ENCODE peak calls at places on chromosomes 7 and 10, in six cellular contexts. One of them, this sample, is unnamed.

GRCh38 chr10:62048919-62049636 is 147.6 kb downstream of the ARID5B start:
- DNase-seq in NCI-H2029: no peak
- DNase-seq in NCI-H2081: peak
- DNase-seq in activated naive CD8-positive, alpha-beta T cell treated with anti-CD3 and anti-CD28 coated beads, Interleukin-2, amount 50 U/mL, for 24 hours: peak
- DNase-seq in activated T-cell treated with anti-CD3 and anti-CD28 coated beads, Interleukin-2, amount 50 U/mL, for 24 hours: peak
- DNase-seq in naive B cell: no peak
- DNase-seq in this sample: peak

GRCh38 chr10:124030061-124030460 is 63.3 kb downstream of the CHST15 start:
- DNase-seq in NCI-H2029: no peak
- DNase-seq in NCI-H2081: no peak
- DNase-seq in activated naive CD8-positive, alpha-beta T cell treated with anti-CD3 and anti-CD28 coated beads, Interleukin-2, amount 50 U/mL, for 24 hours: no peak
- DNase-seq in activated T-cell treated with anti-CD3 and anti-CD28 coated beads, Interleukin-2, amount 50 U/mL, for 24 hours: no peak
- DNase-seq in naive B cell: no peak
- DNase-seq in this sample: no peak

GRCh38 chr10:117311261-117311660 is 64.0 kb downstream of the PDZD8 start:
- DNase-seq in NCI-H2029: no peak
- DNase-seq in NCI-H2081: no peak
- DNase-seq in activated naive CD8-positive, alpha-beta T cell treated with anti-CD3 and anti-CD28 coated beads, Interleukin-2, amount 50 U/mL, for 24 hours: no peak
- DNase-seq in activated T-cell treated with anti-CD3 and anti-CD28 coated beads, Interleukin-2, amount 50 U/mL, for 24 hours: no peak
- DNase-seq in naive B cell: no peak
- DNase-seq in this sample: no peak

GRCh38 chr10:52678611-52679010 is 94.0 kb downstream of the MBL2 start:
- DNase-seq in NCI-H2029: no peak
- DNase-seq in NCI-H2081: no peak
- DNase-seq in activated naive CD8-positive, alpha-beta T cell treated with anti-CD3 and anti-CD28 coated beads, Interleukin-2, amount 50 U/mL, for 24 hours: no peak
- DNase-seq in activated T-cell treated with anti-CD3 and anti-CD28 coated beads, Interleukin-2, amount 50 U/mL, for 24 hours: no peak
- DNase-seq in naive B cell: no peak
- DNase-seq in this sample: no peak

GRCh38 chr10:100522945-100523344 is 3.3 kb upstream of the SEC31B start:
- DNase-seq in NCI-H2029: no peak
- DNase-seq in NCI-H2081: no peak
- DNase-seq in activated naive CD8-positive, alpha-beta T cell treated with anti-CD3 and anti-CD28 coated beads, Interleukin-2, amount 50 U/mL, for 24 hours: no peak
- DNase-seq in activated T-cell treated with anti-CD3 and anti-CD28 coated beads, Interleukin-2, amount 50 U/mL, for 24 hours: no peak
- DNase-seq in naive B cell: no peak
- DNase-seq in this sample: no peak

GRCh38 chr10:34689053-34689452 is 126.0 kb downstream of the PARD3 start:
- DNase-seq in NCI-H2029: no peak
- DNase-seq in NCI-H2081: peak
- DNase-seq in activated naive CD8-positive, alpha-beta T cell treated with anti-CD3 and anti-CD28 coated beads, Interleukin-2, amount 50 U/mL, for 24 hours: no peak
- DNase-seq in activated T-cell treated with anti-CD3 and anti-CD28 coated beads, Interleukin-2, amount 50 U/mL, for 24 hours: no peak
- DNase-seq in naive B cell: no peak
- DNase-seq in this sample: no peak

GRCh38 chr7:134781171-134781570 is 1.7 kb downstream of the CALD1 start:
- DNase-seq in NCI-H2029: no peak
- DNase-seq in NCI-H2081: no peak
- DNase-seq in activated naive CD8-positive, alpha-beta T cell treated with anti-CD3 and anti-CD28 coated beads, Interleukin-2, amount 50 U/mL, for 24 hours: no peak
- DNase-seq in activated T-cell treated with anti-CD3 and anti-CD28 coated beads, Interleukin-2, amount 50 U/mL, for 24 hours: no peak
- DNase-seq in naive B cell: no peak
- DNase-seq in this sample: no peak

GRCh38 chr7:20362574-20363253 is 32.0 kb downstream of the ITGB8 start:
- DNase-seq in NCI-H2029: no peak
- DNase-seq in NCI-H2081: no peak
- DNase-seq in activated naive CD8-positive, alpha-beta T cell treated with anti-CD3 and anti-CD28 coated beads, Interleukin-2, amount 50 U/mL, for 24 hours: no peak
- DNase-seq in activated T-cell treated with anti-CD3 and anti-CD28 coated beads, Interleukin-2, amount 50 U/mL, for 24 hours: no peak
- DNase-seq in naive B cell: no peak
- DNase-seq in this sample: no peak

GRCh38 chr7:602341-603141 is 82.9 kb upstream of the PDGFA start:
- DNase-seq in NCI-H2029: no peak
- DNase-seq in NCI-H2081: no peak
- DNase-seq in activated naive CD8-positive, alpha-beta T cell treated with anti-CD3 and anti-CD28 coated beads, Interleukin-2, amount 50 U/mL, for 24 hours: peak
- DNase-seq in activated T-cell treated with anti-CD3 and anti-CD28 coated beads, Interleukin-2, amount 50 U/mL, for 24 hours: peak
- DNase-seq in naive B cell: no peak
- DNase-seq in this sample: no peak

GRCh38 chr10:57996536-57996935 is 271.2 kb downstream of the IPMK start:
- DNase-seq in NCI-H2029: no peak
- DNase-seq in NCI-H2081: no peak
- DNase-seq in activated naive CD8-positive, alpha-beta T cell treated with anti-CD3 and anti-CD28 coated beads, Interleukin-2, amount 50 U/mL, for 24 hours: no peak
- DNase-seq in activated T-cell treated with anti-CD3 and anti-CD28 coated beads, Interleukin-2, amount 50 U/mL, for 24 hours: no peak
- DNase-seq in naive B cell: no peak
- DNase-seq in this sample: no peak

GRCh38 chr10:23512355-23513058 is 73.6 kb downstream of the OTUD1 start:
- DNase-seq in NCI-H2029: no peak
- DNase-seq in NCI-H2081: no peak
- DNase-seq in activated naive CD8-positive, alpha-beta T cell treated with anti-CD3 and anti-CD28 coated beads, Interleukin-2, amount 50 U/mL, for 24 hours: no peak
- DNase-seq in activated T-cell treated with anti-CD3 and anti-CD28 coated beads, Interleukin-2, amount 50 U/mL, for 24 hours: no peak
- DNase-seq in naive B cell: no peak
- DNase-seq in this sample: no peak

GRCh38 chr10:94403034-94403822 is 887 bp downstream of the TBC1D12 start:
- DNase-seq in NCI-H2029: peak
- DNase-seq in NCI-H2081: peak
- DNase-seq in activated naive CD8-positive, alpha-beta T cell treated with anti-CD3 and anti-CD28 coated beads, Interleukin-2, amount 50 U/mL, for 24 hours: peak
- DNase-seq in activated T-cell treated with anti-CD3 and anti-CD28 coated beads, Interleukin-2, amount 50 U/mL, for 24 hours: peak
- DNase-seq in naive B cell: peak
- DNase-seq in this sample: peak

GRCh38 chr7:140045697-140046096 is 17.1 kb downstream of the PARP12 start:
- DNase-seq in NCI-H2029: no peak
- DNase-seq in NCI-H2081: no peak
- DNase-seq in activated naive CD8-positive, alpha-beta T cell treated with anti-CD3 and anti-CD28 coated beads, Interleukin-2, amount 50 U/mL, for 24 hours: no peak
- DNase-seq in activated T-cell treated with anti-CD3 and anti-CD28 coated beads, Interleukin-2, amount 50 U/mL, for 24 hours: no peak
- DNase-seq in naive B cell: no peak
- DNase-seq in this sample: no peak

GRCh38 chr7:111835066-111835465 is 272.8 kb upstream of the IMMP2L start:
- DNase-seq in NCI-H2029: no peak
- DNase-seq in NCI-H2081: no peak
- DNase-seq in activated naive CD8-positive, alpha-beta T cell treated with anti-CD3 and anti-CD28 coated beads, Interleukin-2, amount 50 U/mL, for 24 hours: no peak
- DNase-seq in activated T-cell treated with anti-CD3 and anti-CD28 coated beads, Interleukin-2, amount 50 U/mL, for 24 hours: no peak
- DNase-seq in naive B cell: no peak
- DNase-seq in this sample: peak

GRCh38 chr7:41006591-41006990 is 696.3 kb downstream of the INHBA start:
- DNase-seq in NCI-H2029: no peak
- DNase-seq in NCI-H2081: no peak
- DNase-seq in activated naive CD8-positive, alpha-beta T cell treated with anti-CD3 and anti-CD28 coated beads, Interleukin-2, amount 50 U/mL, for 24 hours: no peak
- DNase-seq in activated T-cell treated with anti-CD3 and anti-CD28 coated beads, Interleukin-2, amount 50 U/mL, for 24 hours: no peak
- DNase-seq in naive B cell: no peak
- DNase-seq in this sample: no peak

GRCh38 chr10:132937861-132938260 is 4.5 kb downstream of the CFAP46 start:
- DNase-seq in NCI-H2029: no peak
- DNase-seq in NCI-H2081: no peak
- DNase-seq in activated naive CD8-positive, alpha-beta T cell treated with anti-CD3 and anti-CD28 coated beads, Interleukin-2, amount 50 U/mL, for 24 hours: no peak
- DNase-seq in activated T-cell treated with anti-CD3 and anti-CD28 coated beads, Interleukin-2, amount 50 U/mL, for 24 hours: no peak
- DNase-seq in naive B cell: no peak
- DNase-seq in this sample: no peak

GRCh38 chr10:121900443-121901174 is 27.2 kb downstream of the ATE1 start:
- DNase-seq in NCI-H2029: peak
- DNase-seq in NCI-H2081: peak
- DNase-seq in activated naive CD8-positive, alpha-beta T cell treated with anti-CD3 and anti-CD28 coated beads, Interleukin-2, amount 50 U/mL, for 24 hours: no peak
- DNase-seq in activated T-cell treated with anti-CD3 and anti-CD28 coated beads, Interleukin-2, amount 50 U/mL, for 24 hours: no peak
- DNase-seq in naive B cell: no peak
- DNase-seq in this sample: peak

GRCh38 chr10:15331456-15331855 is 39.6 kb downstream of the FAM171A1 start:
- DNase-seq in NCI-H2029: no peak
- DNase-seq in NCI-H2081: no peak
- DNase-seq in activated naive CD8-positive, alpha-beta T cell treated with anti-CD3 and anti-CD28 coated beads, Interleukin-2, amount 50 U/mL, for 24 hours: no peak
- DNase-seq in activated T-cell treated with anti-CD3 and anti-CD28 coated beads, Interleukin-2, amount 50 U/mL, for 24 hours: no peak
- DNase-seq in naive B cell: no peak
- DNase-seq in this sample: no peak

GRCh38 chr7:77651544-77652162 is 44.6 kb upstream of the RSBN1L start:
- DNase-seq in NCI-H2029: peak
- DNase-seq in NCI-H2081: peak
- DNase-seq in activated naive CD8-positive, alpha-beta T cell treated with anti-CD3 and anti-CD28 coated beads, Interleukin-2, amount 50 U/mL, for 24 hours: peak
- DNase-seq in activated T-cell treated with anti-CD3 and anti-CD28 coated beads, Interleukin-2, amount 50 U/mL, for 24 hours: no peak
- DNase-seq in naive B cell: peak
- DNase-seq in this sample: peak

GRCh38 chr7:124692420-124692819 is 73.2 kb downstream of the GPR37 start:
- DNase-seq in NCI-H2029: no peak
- DNase-seq in NCI-H2081: peak
- DNase-seq in activated naive CD8-positive, alpha-beta T cell treated with anti-CD3 and anti-CD28 coated beads, Interleukin-2, amount 50 U/mL, for 24 hours: no peak
- DNase-seq in activated T-cell treated with anti-CD3 and anti-CD28 coated beads, Interleukin-2, amount 50 U/mL, for 24 hours: no peak
- DNase-seq in naive B cell: no peak
- DNase-seq in this sample: no peak

GRCh38 chr10:69391158-69391557 is 25.6 kb downstream of the TACR2 start:
- DNase-seq in NCI-H2029: no peak
- DNase-seq in NCI-H2081: no peak
- DNase-seq in activated naive CD8-positive, alpha-beta T cell treated with anti-CD3 and anti-CD28 coated beads, Interleukin-2, amount 50 U/mL, for 24 hours: no peak
- DNase-seq in activated T-cell treated with anti-CD3 and anti-CD28 coated beads, Interleukin-2, amount 50 U/mL, for 24 hours: no peak
- DNase-seq in naive B cell: no peak
- DNase-seq in this sample: no peak

GRCh38 chr7:27146491-27147210 is 923 bp downstream of the HOXA6 start:
- DNase-seq in NCI-H2029: no peak
- DNase-seq in NCI-H2081: no peak
- DNase-seq in activated naive CD8-positive, alpha-beta T cell treated with anti-CD3 and anti-CD28 coated beads, Interleukin-2, amount 50 U/mL, for 24 hours: no peak
- DNase-seq in activated T-cell treated with anti-CD3 and anti-CD28 coated beads, Interleukin-2, amount 50 U/mL, for 24 hours: no peak
- DNase-seq in naive B cell: no peak
- DNase-seq in this sample: no peak

GRCh38 chr7:6272481-6273323 is at the start of gene CYTH3:
- DNase-seq in NCI-H2029: peak
- DNase-seq in NCI-H2081: peak
- DNase-seq in activated naive CD8-positive, alpha-beta T cell treated with anti-CD3 and anti-CD28 coated beads, Interleukin-2, amount 50 U/mL, for 24 hours: peak
- DNase-seq in activated T-cell treated with anti-CD3 and anti-CD28 coated beads, Interleukin-2, amount 50 U/mL, for 24 hours: peak
- DNase-seq in naive B cell: peak
- DNase-seq in this sample: peak

GRCh38 chr7:6385110-6385792 is 62.5 kb downstream of the DAGLB start:
- DNase-seq in NCI-H2029: peak
- DNase-seq in NCI-H2081: peak
- DNase-seq in activated naive CD8-positive, alpha-beta T cell treated with anti-CD3 and anti-CD28 coated beads, Interleukin-2, amount 50 U/mL, for 24 hours: no peak
- DNase-seq in activated T-cell treated with anti-CD3 and anti-CD28 coated beads, Interleukin-2, amount 50 U/mL, for 24 hours: no peak
- DNase-seq in naive B cell: no peak
- DNase-seq in this sample: peak

GRCh38 chr7:46450425-46450824 is 529.4 kb upstream of the IGFBP3 start:
- DNase-seq in NCI-H2029: no peak
- DNase-seq in NCI-H2081: no peak
- DNase-seq in activated naive CD8-positive, alpha-beta T cell treated with anti-CD3 and anti-CD28 coated beads, Interleukin-2, amount 50 U/mL, for 24 hours: no peak
- DNase-seq in activated T-cell treated with anti-CD3 and anti-CD28 coated beads, Interleukin-2, amount 50 U/mL, for 24 hours: no peak
- DNase-seq in naive B cell: no peak
- DNase-seq in this sample: no peak

GRCh38 chr7:19728731-19729130 is 19.9 kb upstream of the POLR1F start:
- DNase-seq in NCI-H2029: no peak
- DNase-seq in NCI-H2081: no peak
- DNase-seq in activated naive CD8-positive, alpha-beta T cell treated with anti-CD3 and anti-CD28 coated beads, Interleukin-2, amount 50 U/mL, for 24 hours: no peak
- DNase-seq in activated T-cell treated with anti-CD3 and anti-CD28 coated beads, Interleukin-2, amount 50 U/mL, for 24 hours: no peak
- DNase-seq in naive B cell: no peak
- DNase-seq in this sample: no peak

GRCh38 chr10:114437456-114438292 is 33.4 kb upstream of the AFAP1L2 start:
- DNase-seq in NCI-H2029: no peak
- DNase-seq in NCI-H2081: no peak
- DNase-seq in activated naive CD8-positive, alpha-beta T cell treated with anti-CD3 and anti-CD28 coated beads, Interleukin-2, amount 50 U/mL, for 24 hours: no peak
- DNase-seq in activated T-cell treated with anti-CD3 and anti-CD28 coated beads, Interleukin-2, amount 50 U/mL, for 24 hours: no peak
- DNase-seq in naive B cell: no peak
- DNase-seq in this sample: no peak

GRCh38 chr10:71134732-71135211 is 77.6 kb upstream of the UNC5B start:
- DNase-seq in NCI-H2029: no peak
- DNase-seq in NCI-H2081: no peak
- DNase-seq in activated naive CD8-positive, alpha-beta T cell treated with anti-CD3 and anti-CD28 coated beads, Interleukin-2, amount 50 U/mL, for 24 hours: no peak
- DNase-seq in activated T-cell treated with anti-CD3 and anti-CD28 coated beads, Interleukin-2, amount 50 U/mL, for 24 hours: no peak
- DNase-seq in naive B cell: no peak
- DNase-seq in this sample: peak

GRCh38 chr10:1202343-1202742 is 146.2 kb downstream of the WDR37 start:
- DNase-seq in NCI-H2029: no peak
- DNase-seq in NCI-H2081: no peak
- DNase-seq in activated naive CD8-positive, alpha-beta T cell treated with anti-CD3 and anti-CD28 coated beads, Interleukin-2, amount 50 U/mL, for 24 hours: no peak
- DNase-seq in activated T-cell treated with anti-CD3 and anti-CD28 coated beads, Interleukin-2, amount 50 U/mL, for 24 hours: peak
- DNase-seq in naive B cell: no peak
- DNase-seq in this sample: no peak

GRCh38 chr10:63720072-63720537 is 198.9 kb downstream of the REEP3 start:
- DNase-seq in NCI-H2029: peak
- DNase-seq in NCI-H2081: peak
- DNase-seq in activated naive CD8-positive, alpha-beta T cell treated with anti-CD3 and anti-CD28 coated beads, Interleukin-2, amount 50 U/mL, for 24 hours: peak
- DNase-seq in activated T-cell treated with anti-CD3 and anti-CD28 coated beads, Interleukin-2, amount 50 U/mL, for 24 hours: no peak
- DNase-seq in naive B cell: peak
- DNase-seq in this sample: peak

GRCh38 chr10:122044045-122044661 is 55.2 kb downstream of the TACC2 start:
- DNase-seq in NCI-H2029: peak
- DNase-seq in NCI-H2081: no peak
- DNase-seq in activated naive CD8-positive, alpha-beta T cell treated with anti-CD3 and anti-CD28 coated beads, Interleukin-2, amount 50 U/mL, for 24 hours: no peak
- DNase-seq in activated T-cell treated with anti-CD3 and anti-CD28 coated beads, Interleukin-2, amount 50 U/mL, for 24 hours: no peak
- DNase-seq in naive B cell: no peak
- DNase-seq in this sample: peak